ENCODE peak calls at places on chromosomes 11 and 22, in eight cellular contexts. One of them, this sample, is unnamed.
A peak's percentile ranks its signal among the peaks of the same experiment; 100 is the strongest.

GRCh38 chr11:124760205-124760652 is 1.9 kb downstream of the ESAM start:
- DNase-seq in RWPE2: no peak
- DNase-seq in cardiac muscle cell: no peak
- DNase-seq in psoas muscle: peak; percentile 24
- DNase-seq in dorsolateral prefrontal cortex: no peak
- DNase-seq in fibroblast of lung: no peak
- DNase-seq in ovary: no peak
- DNase-seq in right lobe of liver: no peak
- DNase-seq in this sample: no peak

GRCh38 chr11:19646921-19647320 is 65.7 kb upstream of the NAV2 start:
- DNase-seq in RWPE2: no peak
- DNase-seq in cardiac muscle cell: peak; percentile 93
- DNase-seq in psoas muscle: peak; percentile 30
- DNase-seq in dorsolateral prefrontal cortex: no peak
- DNase-seq in fibroblast of lung: peak; percentile 95
- DNase-seq in ovary: no peak
- DNase-seq in right lobe of liver: no peak
- DNase-seq in this sample: peak; percentile 88

GRCh38 chr11:77813256-77813655 is 7.3 kb downstream of the RSF1 start:
- DNase-seq in RWPE2: no peak
- DNase-seq in cardiac muscle cell: peak; percentile 16
- DNase-seq in psoas muscle: no peak
- DNase-seq in dorsolateral prefrontal cortex: no peak
- DNase-seq in fibroblast of lung: peak; percentile 8
- DNase-seq in ovary: no peak
- DNase-seq in right lobe of liver: no peak
- DNase-seq in this sample: no peak

GRCh38 chr11:102469196-102469821 is 16.7 kb upstream of the TMEM123 start:
- DNase-seq in RWPE2: no peak
- DNase-seq in cardiac muscle cell: peak; percentile 50
- DNase-seq in psoas muscle: no peak
- DNase-seq in dorsolateral prefrontal cortex: no peak
- DNase-seq in fibroblast of lung: peak; percentile 70
- DNase-seq in ovary: no peak
- DNase-seq in right lobe of liver: no peak
- DNase-seq in this sample: no peak

GRCh38 chr11:121603316-121603715 is 150.5 kb upstream of the SORL1-AS1 start:
- DNase-seq in RWPE2: no peak
- DNase-seq in cardiac muscle cell: no peak
- DNase-seq in psoas muscle: no peak
- DNase-seq in dorsolateral prefrontal cortex: no peak
- DNase-seq in fibroblast of lung: no peak
- DNase-seq in ovary: no peak
- DNase-seq in right lobe of liver: no peak
- DNase-seq in this sample: no peak

GRCh38 chr11:69645801-69646492 is 5.0 kb downstream of the CCND1 start:
- DNase-seq in RWPE2: peak; percentile 43
- DNase-seq in cardiac muscle cell: no peak
- DNase-seq in psoas muscle: no peak
- DNase-seq in dorsolateral prefrontal cortex: no peak
- DNase-seq in fibroblast of lung: no peak
- DNase-seq in ovary: no peak
- DNase-seq in right lobe of liver: peak; percentile 18
- DNase-seq in this sample: no peak

GRCh38 chr11:75539459-75540022 is 13.8 kb upstream of the GDPD5 start:
- DNase-seq in RWPE2: no peak
- DNase-seq in cardiac muscle cell: no peak
- DNase-seq in psoas muscle: no peak
- DNase-seq in dorsolateral prefrontal cortex: no peak
- DNase-seq in fibroblast of lung: no peak
- DNase-seq in ovary: no peak
- DNase-seq in right lobe of liver: no peak
- DNase-seq in this sample: no peak

GRCh38 chr11:106497321-106497720 is 419.9 kb downstream of the AASDHPPT start:
- DNase-seq in RWPE2: no peak
- DNase-seq in cardiac muscle cell: no peak
- DNase-seq in psoas muscle: no peak
- DNase-seq in dorsolateral prefrontal cortex: no peak
- DNase-seq in fibroblast of lung: no peak
- DNase-seq in ovary: no peak
- DNase-seq in right lobe of liver: no peak
- DNase-seq in this sample: no peak

GRCh38 chr11:2211113-2211971 is 39.7 kb upstream of the TH start:
- DNase-seq in RWPE2: peak; percentile 50
- DNase-seq in cardiac muscle cell: no peak
- DNase-seq in psoas muscle: no peak
- DNase-seq in dorsolateral prefrontal cortex: peak; percentile 36
- DNase-seq in fibroblast of lung: no peak
- DNase-seq in ovary: peak; percentile 4
- DNase-seq in right lobe of liver: peak; percentile 6
- DNase-seq in this sample: no peak

GRCh38 chr11:23644443-23644842 is 784.2 kb upstream of the CCDC179 start:
- DNase-seq in RWPE2: no peak
- DNase-seq in cardiac muscle cell: no peak
- DNase-seq in psoas muscle: no peak
- DNase-seq in dorsolateral prefrontal cortex: no peak
- DNase-seq in fibroblast of lung: no peak
- DNase-seq in ovary: no peak
- DNase-seq in right lobe of liver: no peak
- DNase-seq in this sample: no peak

GRCh38 chr22:23397618-23398567 is 182.2 kb downstream of the IGLL1 start:
- DNase-seq in RWPE2: no peak
- DNase-seq in cardiac muscle cell: no peak
- DNase-seq in psoas muscle: no peak
- DNase-seq in dorsolateral prefrontal cortex: no peak
- DNase-seq in fibroblast of lung: no peak
- DNase-seq in ovary: no peak
- DNase-seq in right lobe of liver: no peak
- DNase-seq in this sample: no peak

GRCh38 chr22:23182289-23183106 is 2.2 kb downstream of the BCR start:
- DNase-seq in RWPE2: no peak
- DNase-seq in cardiac muscle cell: no peak
- DNase-seq in psoas muscle: no peak
- DNase-seq in dorsolateral prefrontal cortex: no peak
- DNase-seq in fibroblast of lung: no peak
- DNase-seq in ovary: no peak
- DNase-seq in right lobe of liver: no peak
- DNase-seq in this sample: no peak

GRCh38 chr11:2314136-2314524 is 12.3 kb downstream of the TSPAN32 start:
- DNase-seq in RWPE2: peak; percentile 27
- DNase-seq in cardiac muscle cell: no peak
- DNase-seq in psoas muscle: no peak
- DNase-seq in dorsolateral prefrontal cortex: no peak
- DNase-seq in fibroblast of lung: no peak
- DNase-seq in ovary: no peak
- DNase-seq in right lobe of liver: no peak
- DNase-seq in this sample: no peak

GRCh38 chr22:44399906-44400762 is 87.4 kb upstream of the SHISAL1 start:
- DNase-seq in RWPE2: no peak
- DNase-seq in cardiac muscle cell: no peak
- DNase-seq in psoas muscle: no peak
- DNase-seq in dorsolateral prefrontal cortex: peak; percentile 8
- DNase-seq in fibroblast of lung: no peak
- DNase-seq in ovary: peak; percentile 3
- DNase-seq in right lobe of liver: no peak
- DNase-seq in this sample: no peak

GRCh38 chr11:69731110-69731509 is 27.3 kb upstream of the FGF19 start:
- DNase-seq in RWPE2: peak; percentile 41
- DNase-seq in cardiac muscle cell: no peak
- DNase-seq in psoas muscle: no peak
- DNase-seq in dorsolateral prefrontal cortex: no peak
- DNase-seq in fibroblast of lung: no peak
- DNase-seq in ovary: no peak
- DNase-seq in right lobe of liver: no peak
- DNase-seq in this sample: no peak

GRCh38 chr11:22702022-22702421 is 35.6 kb downstream of the GAS2 start:
- DNase-seq in RWPE2: no peak
- DNase-seq in cardiac muscle cell: no peak
- DNase-seq in psoas muscle: no peak
- DNase-seq in dorsolateral prefrontal cortex: no peak
- DNase-seq in fibroblast of lung: no peak
- DNase-seq in ovary: no peak
- DNase-seq in right lobe of liver: no peak
- DNase-seq in this sample: no peak

GRCh38 chr22:19631899-19632670 is 82.2 kb upstream of the SEPTIN5 start:
- DNase-seq in RWPE2: no peak
- DNase-seq in cardiac muscle cell: peak; percentile 56
- DNase-seq in psoas muscle: no peak
- DNase-seq in dorsolateral prefrontal cortex: no peak
- DNase-seq in fibroblast of lung: peak; percentile 37
- DNase-seq in ovary: no peak
- DNase-seq in right lobe of liver: no peak
- DNase-seq in this sample: peak; percentile 19

GRCh38 chr22:21450320-21450831 is 16.8 kb upstream of the TMEM191C start:
- DNase-seq in RWPE2: peak; percentile 34
- DNase-seq in cardiac muscle cell: no peak
- DNase-seq in psoas muscle: peak; percentile 14
- DNase-seq in dorsolateral prefrontal cortex: no peak
- DNase-seq in fibroblast of lung: no peak
- DNase-seq in ovary: peak; percentile 5
- DNase-seq in right lobe of liver: no peak
- DNase-seq in this sample: no peak
- TF ChIP-seq CTCF in RWPE2: no peak
- TF ChIP-seq CTCF in cardiac muscle cell: no peak
- TF ChIP-seq CTCF in psoas muscle: no peak
- TF ChIP-seq CTCF in dorsolateral prefrontal cortex: no peak
- TF ChIP-seq CTCF in fibroblast of lung: no peak
- TF ChIP-seq CTCF in ovary: no peak
- TF ChIP-seq CTCF in right lobe of liver: no peak
- TF ChIP-seq CTCF in this sample: peak; percentile 6

GRCh38 chr22:29997516-29997915 is 82.7 kb upstream of the HORMAD2 start:
- DNase-seq in RWPE2: no peak
- DNase-seq in cardiac muscle cell: no peak
- DNase-seq in psoas muscle: no peak
- DNase-seq in dorsolateral prefrontal cortex: no peak
- DNase-seq in fibroblast of lung: no peak
- DNase-seq in ovary: no peak
- DNase-seq in right lobe of liver: no peak
- DNase-seq in this sample: no peak

GRCh38 chr22:29998627-29999026 is 81.6 kb upstream of the HORMAD2 start:
- DNase-seq in RWPE2: no peak
- DNase-seq in cardiac muscle cell: no peak
- DNase-seq in psoas muscle: no peak
- DNase-seq in dorsolateral prefrontal cortex: no peak
- DNase-seq in fibroblast of lung: no peak
- DNase-seq in ovary: no peak
- DNase-seq in right lobe of liver: no peak
- DNase-seq in this sample: no peak

GRCh38 chr22:29994941-29995340 is 85.3 kb upstream of the HORMAD2 start:
- DNase-seq in RWPE2: no peak
- DNase-seq in cardiac muscle cell: peak; percentile 69
- DNase-seq in psoas muscle: no peak
- DNase-seq in dorsolateral prefrontal cortex: no peak
- DNase-seq in fibroblast of lung: peak; percentile 19
- DNase-seq in ovary: no peak
- DNase-seq in right lobe of liver: no peak
- DNase-seq in this sample: peak; percentile 56

GRCh38 chr22:29992341-29993275 is 87.7 kb upstream of the HORMAD2 start:
- DNase-seq in RWPE2: no peak
- DNase-seq in cardiac muscle cell: no peak
- DNase-seq in psoas muscle: no peak
- DNase-seq in dorsolateral prefrontal cortex: no peak
- DNase-seq in fibroblast of lung: no peak
- DNase-seq in ovary: no peak
- DNase-seq in right lobe of liver: no peak
- DNase-seq in this sample: peak; percentile 9

GRCh38 chr22:29994027-29994715 is 86.1 kb upstream of the HORMAD2 start:
- DNase-seq in RWPE2: no peak
- DNase-seq in cardiac muscle cell: peak; percentile 43
- DNase-seq in psoas muscle: no peak
- DNase-seq in dorsolateral prefrontal cortex: no peak
- DNase-seq in fibroblast of lung: peak; percentile 56
- DNase-seq in ovary: no peak
- DNase-seq in right lobe of liver: no peak
- DNase-seq in this sample: peak; percentile 79
- H3K27ac ChIP-seq in RWPE2: peak overlapping the region; percentile 94
- H3K27ac ChIP-seq in cardiac muscle cell: no peak overlapping the region
- H3K27ac ChIP-seq in psoas muscle: peak overlapping the region; percentile 63
- H3K27ac ChIP-seq in dorsolateral prefrontal cortex: no peak overlapping the region
- H3K27ac ChIP-seq in fibroblast of lung: no peak overlapping the region
- H3K27ac ChIP-seq in ovary: no peak overlapping the region
- H3K27ac ChIP-seq in right lobe of liver: peak overlapping the region; percentile 19
- H3K27ac ChIP-seq in this sample: peak overlapping the region; percentile 82

GRCh38 chr11:13038366-13038765 is 29.2 kb downstream of the RASSF10 start:
- DNase-seq in RWPE2: no peak
- DNase-seq in cardiac muscle cell: no peak
- DNase-seq in psoas muscle: no peak
- DNase-seq in dorsolateral prefrontal cortex: no peak
- DNase-seq in fibroblast of lung: no peak
- DNase-seq in ovary: no peak
- DNase-seq in right lobe of liver: no peak
- DNase-seq in this sample: no peak
- H3K27me3 ChIP-seq in RWPE2: no peaks in the 10 kb centered on the region
- H3K27me3 ChIP-seq in cardiac muscle cell: peaks cover 15% of the 10 kb centered on the region
- H3K27me3 ChIP-seq in psoas muscle: peaks cover 6% of the 10 kb centered on the region
- H3K27me3 ChIP-seq in dorsolateral prefrontal cortex: peaks cover 3% of the 10 kb centered on the region
- H3K27me3 ChIP-seq in fibroblast of lung: peaks cover 23% of the 10 kb centered on the region
- H3K27me3 ChIP-seq in ovary: no peaks in the 10 kb centered on the region
- H3K27me3 ChIP-seq in right lobe of liver: no peaks in the 10 kb centered on the region
- H3K27me3 ChIP-seq in this sample: peaks cover 6% of the 10 kb centered on the region

GRCh38 chr11:14041565-14041964 is 79.0 kb downstream of the SPON1 start:
- DNase-seq in RWPE2: no peak
- DNase-seq in cardiac muscle cell: no peak
- DNase-seq in psoas muscle: no peak
- DNase-seq in dorsolateral prefrontal cortex: no peak
- DNase-seq in fibroblast of lung: no peak
- DNase-seq in ovary: no peak
- DNase-seq in right lobe of liver: no peak
- DNase-seq in this sample: no peak

GRCh38 chr11:14042686-14043440 is 80.3 kb downstream of the SPON1 start:
- DNase-seq in RWPE2: no peak
- DNase-seq in cardiac muscle cell: no peak
- DNase-seq in psoas muscle: no peak
- DNase-seq in dorsolateral prefrontal cortex: no peak
- DNase-seq in fibroblast of lung: no peak
- DNase-seq in ovary: no peak
- DNase-seq in right lobe of liver: no peak
- DNase-seq in this sample: no peak

GRCh38 chr11:14045417-14045816 is 82.9 kb downstream of the SPON1 start:
- DNase-seq in RWPE2: no peak
- DNase-seq in cardiac muscle cell: no peak
- DNase-seq in psoas muscle: no peak
- DNase-seq in dorsolateral prefrontal cortex: no peak
- DNase-seq in fibroblast of lung: no peak
- DNase-seq in ovary: no peak
- DNase-seq in right lobe of liver: no peak
- DNase-seq in this sample: no peak

GRCh38 chr11:14036495-14036894 is 74.0 kb downstream of the SPON1 start:
- DNase-seq in RWPE2: no peak
- DNase-seq in cardiac muscle cell: no peak
- DNase-seq in psoas muscle: no peak
- DNase-seq in dorsolateral prefrontal cortex: no peak
- DNase-seq in fibroblast of lung: no peak
- DNase-seq in ovary: no peak
- DNase-seq in right lobe of liver: no peak
- DNase-seq in this sample: no peak

DNA sequence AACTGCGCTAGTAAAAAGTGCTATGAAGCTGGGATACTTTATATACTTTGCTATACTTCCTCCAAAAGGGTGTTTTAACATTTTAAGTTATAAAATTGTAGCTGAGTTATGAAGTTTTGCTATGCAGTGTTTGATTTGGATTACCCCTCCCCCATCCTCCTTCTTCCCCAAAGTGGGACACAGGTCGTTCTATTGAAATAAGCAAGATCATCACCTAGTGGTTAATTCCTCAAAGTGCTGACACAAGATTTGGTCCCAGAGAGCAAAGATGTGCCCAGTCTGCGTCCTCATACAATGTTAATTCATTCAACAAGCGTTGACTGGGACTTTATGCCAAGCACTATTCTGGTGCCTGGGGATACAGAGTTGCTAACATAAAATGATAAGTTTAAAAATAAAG is 78.5 kb downstream of the SPON1 start:
- DNase-seq in RWPE2: no peak
- DNase-seq in cardiac muscle cell: peak; percentile 9
- DNase-seq in psoas muscle: no peak
- DNase-seq in dorsolateral prefrontal cortex: no peak
- DNase-seq in fibroblast of lung: peak; percentile 35
- DNase-seq in ovary: no peak
- DNase-seq in right lobe of liver: no peak
- DNase-seq in this sample: no peak
- TF ChIP-seq CTCF in RWPE2: peak; percentile 39
- TF ChIP-seq CTCF in cardiac muscle cell: peak; percentile 13
- TF ChIP-seq CTCF in psoas muscle: no peak
- TF ChIP-seq CTCF in dorsolateral prefrontal cortex: no peak
- TF ChIP-seq CTCF in fibroblast of lung: peak; percentile 39
- TF ChIP-seq CTCF in ovary: no peak
- TF ChIP-seq CTCF in right lobe of liver: no peak
- TF ChIP-seq CTCF in this sample: peak; percentile 23